ENCODE peak calls at places on chromosomes 5 and 9, in nine cellular contexts. J is GM10248; V is KG1; M is astrocyte of the cerebellum; C is type B pancreatic cell; R is stomach; E is activated CD8-positive, alpha-beta memory T cell treated with anti-CD3 and anti-CD28 coated beads for 4 hours; W is heart left ventricle; P is globus pallidus. Z is an unnamed sample.
A peak's percentile ranks its signal among the peaks of the same experiment; 100 is the strongest.

GRCh38 chr5:3310551-3311340 is 284.9 kb upstream of the IRX1 start:
- DNase-seq in E (no peak), V (no peak), J (no peak), W (no peak), M (peak; percentile 81), C (no peak), P (peak; percentile 84), R (no peak), Z (peak; percentile 22)

GRCh38 chr9:137368431-137369110 is 54.4 kb downstream of the EXD3 start:
- DNase-seq in W (peak; percentile 58), J (no peak), V (no peak), M (no peak), R (no peak), P (no peak), E (no peak), C (no peak), Z (no peak)

GRCh38 chr9:88578486-88579362 is 43.7 kb downstream of the NXNL2 start:
- DNase-seq in V (peak; percentile 20), M (peak; percentile 51), P (peak; percentile 73), J (peak; percentile 84), R (peak; percentile 89), W (peak; percentile 70), E (peak; percentile 35), C (peak; percentile 87), Z (no peak)

GRCh38 chr5:34738381-34738780 is 82.3 kb downstream of the RAI14 start:
- DNase-seq in J (no peak), P (peak; percentile 15), C (no peak), V (no peak), W (no peak), M (no peak), R (peak; percentile 29), E (no peak), Z (no peak)

GRCh38 chr5:124909734-124910133 is 163.3 kb upstream of the ZNF608 start:
- DNase-seq in V (no peak), J (no peak), C (no peak), P (no peak), M (no peak), E (no peak), R (no peak), W (no peak), Z (no peak)

GRCh38 chr5:42587056-42587723 is 164.0 kb downstream of the GHR start:
- DNase-seq in J (no peak), W (no peak), E (no peak), M (no peak), P (no peak), C (no peak), R (no peak), V (no peak), Z (no peak)

GRCh38 chr9:4665357-4665756 is 923 bp downstream of the SPATA6L start:
- DNase-seq in M (no peak), W (no peak), J (no peak), R (no peak), P (no peak), E (no peak), C (no peak), V (no peak), Z (no peak)

GRCh38 chr9:113589890-113590289 is 126.4 kb downstream of the RGS3 start:
- DNase-seq in P (no peak), V (peak; percentile 60), W (no peak), M (no peak), C (no peak), R (no peak), E (no peak), J (no peak), Z (no peak)

GRCh38 chr5:143442398-143442797 is 38.9 kb upstream of the NR3C1 start:
- DNase-seq in J (no peak), C (no peak), V (no peak), M (no peak), W (no peak), P (no peak), E (no peak), R (no peak), Z (no peak)

GRCh38 chr5:149488645-149489306 is 62.5 kb downstream of the CSNK1A1 start:
- DNase-seq in M (no peak), J (no peak), P (no peak), C (no peak), R (no peak), W (no peak), E (no peak), V (no peak), Z (no peak)

GRCh38 chr9:86939896-86940295 is 7.4 kb downstream of the GAS1 start:
- DNase-seq in W (no peak), M (no peak), R (no peak), C (no peak), E (no peak), J (no peak), V (no peak), P (no peak), Z (no peak)

GRCh38 chr9:34771023-34771422 is 61.1 kb upstream of the CCL21 start:
- DNase-seq in W (no peak), C (no peak), E (no peak), J (no peak), P (no peak), V (no peak), M (no peak), R (no peak), Z (no peak)

GRCh38 chr5:137516251-137516797 is 17.2 kb upstream of the SPOCK1 start:
- DNase-seq in V (no peak), W (no peak), M (no peak), E (no peak), J (no peak), C (no peak), R (no peak), P (no peak), Z (no peak)

GRCh38 chr5:177130211-177131018 is 3.2 kb upstream of the NSD1 start:
- DNase-seq in M (no peak), V (no peak), J (no peak), C (no peak), E (no peak), R (no peak), P (no peak), W (no peak), Z (no peak)